ENCODE peak calls at places on chromosomes 16 and 17, in ten cellular contexts. D is cardiac muscle cell, N is adrenal gland, B is GM06990, F is epithelial cell of esophagus, A is fibroblast of mammary gland, V is ovary, L is cardiac fibroblast, Q is right cardiac atrium, Y is HCT116. O is an unnamed sample.

GRCh38 chr17:82065638-82066303 is at the start of gene DUS1L:
- DNase-seq in D (peak; percentile 74), N (peak; percentile 62), B (peak; percentile 84), F (peak; percentile 56), A (peak; percentile 35), V (peak; percentile 66), L (peak; percentile 54), Q (peak; percentile 64), Y (no peak), O (peak; percentile 22)

GRCh38 chr16:9107025-9107970 is 15.9 kb downstream of the HAPSTR1 start:
- DNase-seq in D (no peak), N (no peak), B (no peak), F (peak; percentile 49), A (peak; percentile 64), V (no peak), L (peak; percentile 52), Q (no peak), Y (no peak), O (no peak)

GRCh38 chr17:5209396-5209795 is 17.7 kb upstream of the ZNF594 start:
- DNase-seq in D (no peak), N (no peak), B (no peak), F (no peak), A (peak; percentile 89), V (no peak), L (peak; percentile 75), Q (no peak), Y (no peak), O (no peak)

GRCh38 chr16:35569413-35569812 is 2110.0 kb downstream of the TP53TG3F start:
- DNase-seq in D (no peak), N (no peak), B (no peak), F (no peak), A (no peak), V (no peak), L (no peak), Q (no peak), Y (no peak), O (no peak)

GRCh38 chr17:49519781-49520180 is 24.7 kb downstream of the NGFR start:
- DNase-seq in D (no peak), N (no peak), B (no peak), F (no peak), A (peak; percentile 22), V (no peak), L (no peak), Q (no peak), Y (no peak), O (no peak)

GRCh38 chr17:17782425-17783120 is 54.2 kb downstream of the SREBF1 start:
- DNase-seq in D (peak; percentile 66), N (no peak), B (peak; percentile 57), F (no peak), A (no peak), V (no peak), L (no peak), Q (no peak), Y (no peak), O (peak; percentile 60)

GRCh38 chr16:53773881-53774280 is 69.9 kb downstream of the FTO start:
- DNase-seq in D (no peak), N (no peak), B (no peak), F (no peak), A (no peak), V (no peak), L (no peak), Q (no peak), Y (no peak), O (no peak)

GRCh38 chr16:86929149-86929871 is 351.0 kb downstream of the FOXL1 start:
- DNase-seq in D (peak; percentile 20), N (no peak), B (no peak), F (peak; percentile 73), A (peak; percentile 73), V (no peak), L (peak; percentile 91), Q (peak; percentile 78), Y (no peak), O (no peak)

GRCh38 chr17:40510328-40510648 is 8.9 kb upstream of the TNS4 start:
- DNase-seq in D (no peak), N (peak; percentile 50), B (no peak), F (peak; percentile 99), A (peak; percentile 93), V (no peak), L (peak; percentile 93), Q (no peak), Y (peak; percentile 85), O (no peak)

GRCh38 chr17:21176996-21177395 is 37.0 kb downstream of the TMEM11 start:
- DNase-seq in D (no peak), N (no peak), B (no peak), F (no peak), A (no peak), V (no peak), L (no peak), Q (no peak), Y (no peak), O (no peak)

GRCh38 chr17:69712801-69713311 is 298.4 kb downstream of the MAP2K6 start:
- DNase-seq in D (no peak), N (no peak), B (no peak), F (no peak), A (no peak), V (no peak), L (no peak), Q (no peak), Y (no peak), O (no peak)

GRCh38 chr17:2547176-2547575 is 35.5 kb upstream of the METTL16 start:
- DNase-seq in D (no peak), N (peak; percentile 22), B (no peak), F (peak; percentile 90), A (peak; percentile 28), V (no peak), L (peak; percentile 63), Q (no peak), Y (no peak), O (no peak)

GRCh38 chr16:23403547-23403946 is 49.4 kb downstream of the COG7 start:
- DNase-seq in D (no peak), N (no peak), B (no peak), F (no peak), A (peak; percentile 27), V (no peak), L (no peak), Q (no peak), Y (no peak), O (no peak)

GRCh38 chr16:1929105-1929504 is 10.9 kb upstream of the HS3ST6 start:
- DNase-seq in D (peak; percentile 44), N (no peak), B (no peak), F (no peak), A (peak; percentile 34), V (no peak), L (no peak), Q (no peak), Y (no peak), O (no peak)

GRCh38 chr16:62805221-62805857 is 769.1 kb upstream of the CDH8 start:
- DNase-seq in D (no peak), N (no peak), B (no peak), F (no peak), A (no peak), V (no peak), L (no peak), Q (no peak), Y (no peak), O (no peak)

GRCh38 chr16:79051313-79051712 is 549.2 kb downstream of the MAF start:
- DNase-seq in D (no peak), N (no peak), B (no peak), F (no peak), A (no peak), V (no peak), L (no peak), Q (no peak), Y (no peak), O (no peak)

GRCh38 chr16:79055251-79055972 is 545.1 kb downstream of the MAF start:
- DNase-seq in D (no peak), N (no peak), B (no peak), F (no peak), A (no peak), V (no peak), L (no peak), Q (no peak), Y (no peak), O (no peak)

GRCh38 chr16:79053577-79053976 is 547.0 kb downstream of the MAF start:
- DNase-seq in D (no peak), N (no peak), B (no peak), F (no peak), A (no peak), V (no peak), L (no peak), Q (no peak), Y (no peak), O (no peak)

GRCh38 chr16:79050063-79050462 is 550.5 kb downstream of the MAF start:
- DNase-seq in D (no peak), N (no peak), B (no peak), F (peak; percentile 72), A (no peak), V (no peak), L (no peak), Q (no peak), Y (no peak), O (no peak)

DNA sequence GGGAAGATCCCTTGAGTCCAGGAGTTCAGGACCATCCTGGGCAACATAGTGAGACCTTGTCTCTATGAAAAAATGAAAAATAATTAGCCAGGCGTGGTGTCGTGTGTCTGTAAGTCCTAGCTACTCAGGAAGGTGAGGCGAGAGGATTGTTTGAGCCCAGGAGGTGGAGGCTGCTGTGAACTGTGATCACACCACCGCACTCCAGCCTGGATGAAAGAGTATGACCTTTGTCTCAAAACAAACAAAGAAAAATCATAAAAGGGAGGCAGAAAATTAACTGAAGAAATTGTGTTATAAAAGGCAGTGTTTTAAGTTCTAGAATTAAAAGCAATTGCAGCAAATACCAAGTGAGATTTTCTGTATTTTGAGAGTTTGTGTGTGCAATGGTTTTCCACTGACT is 545.9 kb downstream of the MAF start:
- DNase-seq in D (no peak), N (no peak), B (no peak), F (no peak), A (no peak), V (no peak), L (no peak), Q (no peak), Y (no peak), O (no peak)
- H3K4me3 ChIP-seq in D (no peak overlapping the region), N (no peak overlapping the region), B (no peak overlapping the region), F (no peak overlapping the region), A (no peak overlapping the region), V (no peak overlapping the region), L (no peak overlapping the region), Q (no peak overlapping the region), Y (no peak overlapping the region), O (no peak overlapping the region)

GRCh38 chr17:31841850-31842415 is 17.1 kb downstream of the COPRS start:
- DNase-seq in D (no peak), N (no peak), B (no peak), F (no peak), A (no peak), V (no peak), L (no peak), Q (no peak), Y (no peak), O (no peak)
- H3K4me3 ChIP-seq in D (no peak overlapping the region), N (no peak overlapping the region), B (no peak overlapping the region), F (peak overlapping the region; percentile 23), A (no peak overlapping the region), V (no peak overlapping the region), L (no peak overlapping the region), Q (no peak overlapping the region), Y (no peak overlapping the region), O (no peak overlapping the region)

GRCh38 chr16:28188085-28188916 is 23.5 kb downstream of the XPO6 start:
- DNase-seq in D (no peak), N (no peak), B (peak; percentile 60), F (no peak), A (no peak), V (no peak), L (no peak), Q (no peak), Y (no peak), O (no peak)
- H3K4me3 ChIP-seq in D (no peak overlapping the region), N (no peak overlapping the region), B (peak overlapping the region; percentile 17), F (no peak overlapping the region), A (no peak overlapping the region), V (no peak overlapping the region), L (no peak overlapping the region), Q (no peak overlapping the region), Y (no peak overlapping the region), O (no peak overlapping the region)

GRCh38 chr17:42989726-42990652 is 8.2 kb upstream of the RPL27 start:
- DNase-seq in D (no peak), N (no peak), B (no peak), F (peak; percentile 77), A (peak; percentile 67), V (no peak), L (peak; percentile 76), Q (no peak), Y (no peak), O (no peak)
- H3K4me3 ChIP-seq in D (no peak overlapping the region), N (no peak overlapping the region), B (no peak overlapping the region), F (no peak overlapping the region), A (no peak overlapping the region), V (no peak overlapping the region), L (no peak overlapping the region), Q (no peak overlapping the region), Y (no peak overlapping the region), O (no peak overlapping the region)